ENCODE peak calls at places on chromosomes 2 and 18, in ten cellular contexts. W is endothelial cell of umbilical vein, A is endodermal cell, L is BJ, V is GM12864, N is neural crest cell, H is nephron progenitor cell, Z is lung, I is AG09319, Y is kidney epithelial cell. O is an unnamed sample.

GRCh38 chr18:76494541-76495403 is at the start of gene ZNF516:
- DNase-seq in W (no peak), A (peak), L (no peak), V (no peak), N (peak), H (peak), Z (no peak), I (no peak), Y (no peak), O (peak)

GRCh38 chr2:163729874-163730273 is 5.9 kb downstream of the FIGN start:
- DNase-seq in W (no peak), A (no peak), L (no peak), V (no peak), N (no peak), H (no peak), Z (no peak), I (no peak), Y (no peak), O (no peak)

GRCh38 chr2:197514754-197515153 is 1.1 kb upstream of the MOB4 start:
- DNase-seq in W (no peak), A (no peak), L (no peak), V (no peak), N (no peak), H (no peak), Z (no peak), I (no peak), Y (no peak), O (no peak)

GRCh38 chr2:238528953-238529781 is 102.4 kb downstream of the ASB1 start:
- DNase-seq in W (no peak), A (no peak), L (peak), V (no peak), N (no peak), H (no peak), Z (peak), I (peak), Y (no peak), O (peak)

GRCh38 chr2:176709541-176709951 is 440.3 kb downstream of the MTX2 start:
- DNase-seq in W (peak), A (no peak), L (no peak), V (no peak), N (no peak), H (no peak), Z (no peak), I (no peak), Y (no peak), O (no peak)

GRCh38 chr2:211216221-211216620 is 659.8 kb downstream of the CPS1 start:
- DNase-seq in W (no peak), A (no peak), L (no peak), V (no peak), N (no peak), H (no peak), Z (no peak), I (no peak), Y (no peak), O (no peak)

GRCh38 chr2:184394642-184395041 is 203.7 kb upstream of the ZNF804A start:
- DNase-seq in W (no peak), A (no peak), L (no peak), V (no peak), N (no peak), H (no peak), Z (no peak), I (no peak), Y (no peak), O (no peak)

GRCh38 chr2:179592167-179592936 is 269.1 kb downstream of the ZNF385B start:
- DNase-seq in W (no peak), A (no peak), L (peak), V (no peak), N (no peak), H (no peak), Z (no peak), I (peak), Y (no peak), O (no peak)

GRCh38 chr2:237297421-237298155 is 116.4 kb downstream of the COL6A3 start:
- DNase-seq in W (no peak), A (no peak), L (no peak), V (no peak), N (no peak), H (no peak), Z (no peak), I (no peak), Y (no peak), O (no peak)

GRCh38 chr18:51235011-51235789 is 37.7 kb upstream of the MEX3C start:
- DNase-seq in W (no peak), A (peak), L (no peak), V (no peak), N (no peak), H (no peak), Z (no peak), I (no peak), Y (peak), O (no peak)

GRCh38 chr2:149561309-149561926 is 26.2 kb downstream of the MMADHC start:
- DNase-seq in W (peak), A (no peak), L (no peak), V (no peak), N (peak), H (peak), Z (no peak), I (no peak), Y (no peak), O (peak)

DNA sequence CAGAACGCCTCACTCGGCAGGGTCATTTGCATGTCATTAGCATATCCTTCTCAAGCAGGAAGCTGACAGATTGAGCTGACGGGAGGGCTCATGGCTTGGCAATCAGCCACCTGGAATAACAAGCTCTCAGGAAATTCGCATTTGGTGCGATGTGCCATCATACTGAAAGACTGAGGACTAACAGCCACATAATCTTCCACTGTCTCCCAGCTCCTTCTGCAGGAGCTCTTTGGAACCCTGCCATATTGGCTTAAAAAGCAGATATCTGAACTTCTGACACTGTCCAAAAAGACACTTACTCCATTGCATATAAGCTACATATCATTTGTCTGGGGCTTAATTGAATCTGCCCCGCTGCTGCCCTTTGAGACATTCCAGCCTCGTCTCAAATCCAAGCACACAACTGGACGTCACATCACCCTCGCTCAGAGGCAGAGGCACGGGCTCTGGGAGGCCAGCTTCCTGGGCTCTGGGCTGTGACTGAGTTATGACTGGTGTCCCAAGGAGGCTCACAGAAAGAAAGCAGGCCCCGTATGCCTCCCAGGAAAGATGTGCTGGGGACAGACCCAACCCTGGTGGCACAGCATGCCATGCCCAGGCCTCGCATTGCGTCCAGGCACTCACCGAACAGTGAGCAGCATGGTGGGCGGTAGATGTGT is 228.1 kb downstream of the ATAD2B start:
- DNase-seq in W (peak), A (peak), L (no peak), V (no peak), N (no peak), H (no peak), Z (no peak), I (no peak), Y (no peak), O (no peak)
- TF ChIP-seq CTCF in W (no peak), A (no peak), L (no peak), V (no peak), N (no peak), H (no peak), Z (no peak), I (no peak), Y (no peak), O (no peak)

GRCh38 chr2:182666674-182667320 is 49.3 kb upstream of the DNAJC10 start:
- DNase-seq in W (peak), A (no peak), L (no peak), V (no peak), N (no peak), H (no peak), Z (no peak), I (no peak), Y (no peak), O (no peak)
- TF ChIP-seq CTCF in W (peak), A (peak), L (peak), V (peak), N (peak), H (peak), Z (no peak), I (peak), Y (peak), O (peak)

DNA sequence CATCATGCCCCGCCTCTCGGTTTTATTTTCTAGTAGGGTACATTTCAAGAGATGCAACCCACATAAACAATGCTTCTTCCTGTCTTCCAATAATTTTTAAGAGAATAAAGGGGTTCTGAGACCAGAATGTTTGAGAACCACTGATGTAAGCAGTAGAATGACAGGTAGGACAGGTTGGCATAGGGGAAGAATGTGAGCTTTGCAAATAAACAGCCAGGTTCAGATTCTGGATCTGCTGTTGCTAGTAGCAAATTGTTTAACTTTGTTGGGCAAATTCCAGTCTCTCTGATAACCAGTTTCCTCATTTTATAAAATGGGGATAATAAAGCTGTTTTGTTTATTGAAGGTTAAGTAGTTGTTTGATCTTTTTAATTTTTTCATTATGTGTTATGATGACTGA is 32.8 kb downstream of the SOCS6 start:
- DNase-seq in W (no peak), A (no peak), L (no peak), V (no peak), N (no peak), H (no peak), Z (no peak), I (no peak), Y (no peak), O (no peak)
- TF ChIP-seq CTCF in W (no peak), A (no peak), L (no peak), V (no peak), N (no peak), H (no peak), Z (no peak), I (no peak), Y (no peak), O (no peak)

GRCh38 chr2:196241175-196241574 is 69.8 kb upstream of the STK17B start:
- DNase-seq in W (no peak), A (no peak), L (no peak), V (no peak), N (no peak), H (no peak), Z (no peak), I (no peak), Y (no peak), O (no peak)

GRCh38 chr2:196242131-196242620 is 70.8 kb upstream of the STK17B start:
- DNase-seq in W (no peak), A (no peak), L (no peak), V (peak), N (no peak), H (no peak), Z (no peak), I (no peak), Y (no peak), O (no peak)

GRCh38 chr2:196238836-196239380 is 67.5 kb upstream of the STK17B start:
- DNase-seq in W (no peak), A (no peak), L (no peak), V (no peak), N (no peak), H (no peak), Z (no peak), I (no peak), Y (no peak), O (no peak)

GRCh38 chr2:196244516-196244915 is 73.1 kb upstream of the STK17B start:
- DNase-seq in W (no peak), A (no peak), L (no peak), V (no peak), N (no peak), H (no peak), Z (no peak), I (no peak), Y (no peak), O (no peak)

DNA sequence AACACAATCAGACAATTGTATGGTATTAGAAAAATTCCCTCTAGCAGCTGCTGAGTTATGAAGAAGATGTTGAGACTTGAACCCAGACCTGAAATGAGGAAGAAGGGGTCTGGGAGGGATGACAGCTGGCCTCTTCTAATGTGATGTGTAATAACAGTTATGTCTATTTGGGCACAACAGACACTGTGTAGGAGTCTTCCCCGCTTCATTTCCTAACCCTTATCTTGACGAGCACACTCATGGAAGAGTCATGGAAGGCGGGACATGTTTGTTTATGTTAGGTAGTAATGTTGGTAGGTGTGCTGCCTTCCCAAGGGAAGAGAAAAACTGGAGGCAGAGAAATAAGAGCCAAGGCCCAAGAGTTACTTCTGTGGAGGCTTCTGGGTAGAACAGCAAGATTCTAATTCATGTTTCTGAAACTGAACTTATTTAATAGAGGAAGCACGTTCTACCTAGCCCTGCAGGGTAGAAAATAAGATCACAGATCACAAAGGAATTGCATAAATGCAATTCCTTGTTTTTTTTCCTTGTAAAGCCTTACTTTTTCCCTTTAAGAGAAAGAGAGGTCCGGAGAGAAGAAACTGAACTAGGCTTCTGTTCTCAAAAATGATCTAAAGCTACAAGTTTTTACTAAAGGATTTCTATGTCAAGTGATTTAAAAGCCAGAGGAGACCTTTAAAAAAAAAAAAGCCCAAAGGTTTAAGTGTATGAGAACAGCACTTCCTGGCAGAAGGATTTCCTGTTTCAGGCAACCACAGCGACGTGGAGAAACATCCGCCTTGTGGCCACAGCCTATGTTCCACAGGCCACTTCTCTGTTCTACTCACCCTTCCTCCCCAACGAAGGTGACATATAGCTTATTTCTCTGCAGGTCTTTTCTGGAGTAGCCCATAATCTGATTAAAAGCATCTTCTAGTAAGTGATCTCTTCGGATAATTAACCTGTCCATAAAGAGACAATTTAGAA is 68.5 kb upstream of the STK17B start:
- DNase-seq in W (peak), A (no peak), L (no peak), V (peak), N (no peak), H (no peak), Z (peak), I (no peak), Y (no peak), O (peak)
- TF ChIP-seq CTCF in W (no peak), A (no peak), L (no peak), V (peak), N (no peak), H (no peak), Z (no peak), I (no peak), Y (no peak), O (no peak)

O was measured in colonic mucosa.